ENCODE peak calls at places on chromosome 2, in four cellular contexts. I is GM12878, H is HepG2, L is K562. B is an unnamed sample.

GRCh38 chr2:134668821-134669220 is 50.0 kb downstream of the TMEM163 start:
- DNase-seq in I (no peak), H (no peak), L (no peak), B (no peak)

GRCh38 chr2:37916512-37917082 is 8.5 kb upstream of the RMDN2 start:
- DNase-seq in I (no peak), H (no peak), L (no peak), B (no peak)

GRCh38 chr2:126657146-126657635 is 1.2 kb downstream of the GYPC start:
- DNase-seq in I (no peak), H (no peak), L (peak), B (peak)

GRCh38 chr2:46117994-46118393 is 179.2 kb upstream of the EPAS1 start:
- DNase-seq in I (no peak), H (no peak), L (no peak), B (no peak)

GRCh38 chr2:39666489-39667141 is 898 bp downstream of the TMEM178A start:
- DNase-seq in I (no peak), H (no peak), L (no peak), B (no peak)

GRCh38 chr2:9763356-9764152 is 79.7 kb upstream of the TAF1B start:
- DNase-seq in I (no peak), H (peak), L (no peak), B (no peak)

GRCh38 chr2:201847483-201847882 is 41.1 kb downstream of the CDK15 start:
- DNase-seq in I (no peak), H (no peak), L (no peak), B (no peak)

GRCh38 chr2:105294844-105295481 is 34.6 kb downstream of the TGFBRAP1 start:
- DNase-seq in I (no peak), H (peak), L (peak), B (peak)

GRCh38 chr2:128278979-128279378 is 39.7 kb downstream of the HS6ST1 start:
- DNase-seq in I (no peak), H (no peak), L (no peak), B (peak)

GRCh38 chr2:188787661-188788044 is 186.5 kb upstream of the COL3A1 start:
- DNase-seq in I (no peak), H (no peak), L (no peak), B (no peak)

GRCh38 chr2:33395660-33396249 is 80.7 kb upstream of the RASGRP3 start:
- DNase-seq in I (no peak), H (peak), L (peak), B (peak)

GRCh38 chr2:3563521-3563976 is 5.4 kb upstream of the RNASEH1 start:
- DNase-seq in I (peak), H (no peak), L (no peak), B (no peak)

GRCh38 chr2:110946892-110947291 is 173.8 kb upstream of the BCL2L11 start:
- DNase-seq in I (no peak), H (no peak), L (no peak), B (no peak)

GRCh38 chr2:125313806-125314205 is 1288.7 kb downstream of the CNTNAP5 start:
- DNase-seq in I (no peak), H (no peak), L (no peak), B (peak)

GRCh38 chr2:62149708-62150107 is 46.2 kb upstream of the B3GNT2 start:
- DNase-seq in I (no peak), H (no peak), L (peak), B (no peak)

GRCh38 chr2:177606636-177607035 is 214.1 kb downstream of the AGPS start:
- DNase-seq in I (no peak), H (no peak), L (no peak), B (no peak)

GRCh38 chr2:603869-604268 is 73.3 kb downstream of the TMEM18 start:
- DNase-seq in I (no peak), H (no peak), L (no peak), B (no peak)

GRCh38 chr2:114122861-114123391 is 233.0 kb downstream of the ACTR3 start:
- DNase-seq in I (no peak), H (no peak), L (no peak), B (no peak)

GRCh38 chr2:43294973-43295603 is 68.7 kb upstream of the ZFP36L2 start:
- DNase-seq in I (no peak), H (no peak), L (no peak), B (no peak)
- TF ChIP-seq ESRRA in I (no peak), H (no peak), L (no peak), B (no peak)

DNA sequence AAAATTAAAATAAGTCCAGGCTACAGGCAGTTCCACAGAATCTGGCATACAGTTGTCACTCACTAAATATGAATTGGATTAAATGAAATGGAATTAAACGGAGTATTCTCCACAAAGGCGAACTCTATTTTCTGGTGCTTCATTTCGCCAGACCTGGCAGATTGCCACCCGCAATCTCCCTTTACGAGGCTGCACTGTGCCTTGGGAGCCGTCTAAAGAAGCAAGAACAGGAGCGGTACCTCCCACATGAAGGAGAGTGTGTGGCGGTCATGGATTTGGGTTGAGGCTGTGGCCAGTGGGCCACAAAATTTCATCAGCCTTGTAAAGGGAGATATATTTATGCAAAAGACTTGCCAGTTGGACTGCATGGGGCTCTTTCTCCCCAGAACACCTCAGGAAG is 151.0 kb downstream of the OSR1 start:
- DNase-seq in I (no peak), H (no peak), L (no peak), B (no peak)
- TF ChIP-seq NR2C2 in I (no peak), H (no peak), L (no peak), B (no peak)

DNA sequence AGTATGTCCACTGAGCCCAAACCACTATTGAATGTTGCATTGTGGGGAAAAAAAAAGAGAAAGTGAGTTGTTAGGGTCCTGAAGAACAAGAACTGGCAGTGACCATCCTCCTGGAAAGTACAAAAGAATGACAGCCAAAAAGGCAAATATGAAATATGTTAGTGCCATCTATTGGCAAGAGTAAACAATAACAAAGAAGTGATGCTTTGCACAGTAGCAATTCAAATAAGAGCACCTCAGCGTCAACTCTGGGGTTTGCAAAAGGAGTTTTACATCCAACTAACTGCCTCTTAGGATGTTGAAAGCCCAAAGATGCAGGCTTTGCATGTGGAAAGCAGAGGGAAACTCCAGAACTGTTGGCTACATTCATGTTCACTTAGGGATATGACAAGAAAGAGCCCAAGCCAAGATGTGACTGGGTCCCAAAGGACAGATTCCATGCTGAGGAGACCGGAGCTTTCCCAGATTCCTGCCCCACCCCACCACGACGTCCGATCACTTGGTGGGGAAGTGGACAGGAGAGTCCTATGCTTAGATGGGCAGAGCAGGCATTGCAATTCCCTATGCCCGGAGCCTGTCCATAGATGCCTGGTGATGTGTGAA is 15.6 kb downstream of the TRABD2A start:
- DNase-seq in I (no peak), H (no peak), L (no peak), B (no peak)
- TF ChIP-seq CTCF in I (peak), H (peak), L (peak), B (no peak)

GRCh38 chr2:96153991-96154431 is 8.8 kb upstream of the DUSP2 start:
- DNase-seq in I (no peak), H (peak), L (no peak), B (no peak)
- TF ChIP-seq ESRRA in I (no peak), H (no peak), L (no peak), B (no peak)

GRCh38 chr2:47221956-47222355 is 66.8 kb upstream of the STPG4 start:
- DNase-seq in I (no peak), H (no peak), L (no peak), B (no peak)
- TF ChIP-seq NR2C2 in I (no peak), H (no peak), L (no peak), B (no peak)

GRCh38 chr2:207734636-207735512 is 23.4 kb downstream of the CCNYL1 start:
- DNase-seq in I (no peak), H (peak), L (no peak), B (no peak)

GRCh38 chr2:207731138-207731537 is 19.7 kb downstream of the CCNYL1 start:
- DNase-seq in I (no peak), H (no peak), L (no peak), B (no peak)

GRCh38 chr2:207733597-207734240 is 22.3 kb downstream of the CCNYL1 start:
- DNase-seq in I (no peak), H (no peak), L (no peak), B (no peak)

GRCh38 chr2:207729465-207729998 is 18.1 kb downstream of the CCNYL1 start:
- DNase-seq in I (no peak), H (no peak), L (no peak), B (no peak)

DNA sequence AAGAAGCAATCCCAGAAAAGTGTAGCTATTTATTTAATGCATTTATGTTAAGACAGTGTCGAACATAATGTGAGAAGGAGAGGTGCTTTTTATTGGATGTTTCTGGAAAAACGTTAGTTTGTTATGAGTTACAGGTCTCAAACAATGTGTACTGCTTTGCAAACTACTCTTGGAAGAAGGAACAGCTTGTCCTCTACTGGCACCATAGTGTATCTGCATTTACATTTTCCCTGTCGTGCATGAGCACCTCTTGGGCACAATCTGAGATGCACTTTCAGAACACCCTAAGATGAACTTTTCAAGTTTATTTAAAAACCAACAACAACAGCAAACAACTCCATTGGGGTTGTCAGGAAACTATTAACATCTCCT is 22.8 kb downstream of the CCNYL1 start:
- DNase-seq in I (no peak), H (peak), L (no peak), B (no peak)
- TF ChIP-seq CTCF in I (peak), H (peak), L (peak), B (no peak)

GRCh38 chr2:11129598-11130449 is 25.4 kb upstream of the SLC66A3 start:
- DNase-seq in I (no peak), H (peak), L (peak), B (peak)
- TF ChIP-seq ESRRA in I (no peak), H (no peak), L (no peak), B (no peak)

DNA sequence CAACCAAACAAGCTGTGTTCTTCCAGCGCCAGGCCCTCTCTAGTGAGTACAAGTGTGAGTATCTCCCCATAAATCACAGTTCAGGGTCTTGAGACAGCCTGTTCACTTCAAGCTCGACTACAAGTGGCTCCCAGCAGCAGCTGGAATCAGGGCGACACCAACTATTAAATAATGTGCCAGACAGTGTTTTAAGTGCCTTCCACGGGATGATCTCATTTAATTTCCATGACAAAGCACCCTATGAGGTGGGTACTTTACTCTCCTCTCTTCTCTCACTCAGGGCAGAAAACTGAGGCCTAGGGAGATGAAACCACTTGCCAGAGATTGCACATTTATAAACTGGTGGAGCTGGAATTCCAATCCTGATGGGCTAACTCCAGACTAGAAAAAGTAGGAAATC is 2.6 kb upstream of the FAM136A start:
- DNase-seq in I (no peak), H (no peak), L (no peak), B (no peak)
- TF ChIP-seq NR2C2 in I (no peak), H (no peak), L (no peak), B (no peak)

DNA sequence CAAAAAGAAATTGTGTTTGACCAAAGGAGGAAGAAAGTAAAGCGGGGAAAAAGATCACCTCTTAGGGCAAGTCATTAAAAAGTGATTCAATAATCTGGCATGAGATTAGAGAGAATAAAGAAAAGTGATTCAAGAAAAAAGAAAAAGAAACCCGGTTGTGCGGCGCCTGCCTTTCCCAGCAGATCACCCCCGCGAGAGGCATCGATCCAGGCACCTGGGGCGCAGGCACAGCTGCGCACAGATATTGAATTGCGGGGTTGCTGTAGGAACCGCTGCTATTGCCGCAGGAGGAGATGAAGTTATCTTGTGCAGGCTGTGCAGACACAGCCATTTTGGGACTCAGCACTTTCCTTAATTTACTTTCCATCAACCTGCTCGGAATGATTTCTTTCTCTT is 71.2 kb downstream of the PLB1 start:
- DNase-seq in I (no peak), H (no peak), L (no peak), B (peak)
- TF ChIP-seq CTCF in I (no peak), H (no peak), L (no peak), B (peak)

GRCh38 chr2:179268277-179268935 is 3.8 kb upstream of the SESTD1 start:
- DNase-seq in I (no peak), H (peak), L (no peak), B (no peak)
- TF ChIP-seq ESRRA in I (no peak), H (no peak), L (no peak), B (no peak)

B was measured in WTC11.